ENCODE peak calls at places on chromosomes 3 and 15, in five cellular contexts. H, P, X, V and Z are unnamed samples.

GRCh38 chr3:82000773-82001172 is 239.3 kb upstream of the GBE1 start:
- DNase-seq in H (no peak), P (peak; percentile 42), V (no peak), X (no peak), Z (peak; percentile 15)

GRCh38 chr3:39990532-39990931 is 181.1 kb downstream of the MYRIP start:
- DNase-seq in X (no peak), V (peak; percentile 12), P (peak; percentile 60), H (peak; percentile 35), Z (peak; percentile 24)

GRCh38 chr15:74788716-74789151 is 6.9 kb downstream of the CSK start:
- DNase-seq in V (no peak), H (no peak), X (no peak), P (peak; percentile 97), Z (no peak)

GRCh38 chr15:34793901-34794300 is 1.4 kb downstream of the ACTC1 start:
- DNase-seq in X (no peak), P (no peak), H (no peak), V (no peak), Z (no peak)

GRCh38 chr15:90994059-90994416 is 297 bp downstream of the PRC1 start:
- DNase-seq in H (no peak), X (no peak), V (no peak), P (peak; percentile 27), Z (no peak)

GRCh38 chr3:152287898-152288576 is 19.3 kb downstream of the MBNL1 start:
- DNase-seq in H (no peak), V (no peak), P (no peak), X (no peak), Z (no peak)

GRCh38 chr3:176906046-176906905 is 291.0 kb downstream of the TBL1XR1 start:
- DNase-seq in P (no peak), V (no peak), X (peak; percentile 73), H (peak; percentile 59), Z (peak; percentile 96)

GRCh38 chr15:84727429-84727828 is 11.5 kb upstream of the SEC11A start:
- DNase-seq in V (no peak), X (no peak), P (no peak), H (no peak), Z (no peak)

DNA sequence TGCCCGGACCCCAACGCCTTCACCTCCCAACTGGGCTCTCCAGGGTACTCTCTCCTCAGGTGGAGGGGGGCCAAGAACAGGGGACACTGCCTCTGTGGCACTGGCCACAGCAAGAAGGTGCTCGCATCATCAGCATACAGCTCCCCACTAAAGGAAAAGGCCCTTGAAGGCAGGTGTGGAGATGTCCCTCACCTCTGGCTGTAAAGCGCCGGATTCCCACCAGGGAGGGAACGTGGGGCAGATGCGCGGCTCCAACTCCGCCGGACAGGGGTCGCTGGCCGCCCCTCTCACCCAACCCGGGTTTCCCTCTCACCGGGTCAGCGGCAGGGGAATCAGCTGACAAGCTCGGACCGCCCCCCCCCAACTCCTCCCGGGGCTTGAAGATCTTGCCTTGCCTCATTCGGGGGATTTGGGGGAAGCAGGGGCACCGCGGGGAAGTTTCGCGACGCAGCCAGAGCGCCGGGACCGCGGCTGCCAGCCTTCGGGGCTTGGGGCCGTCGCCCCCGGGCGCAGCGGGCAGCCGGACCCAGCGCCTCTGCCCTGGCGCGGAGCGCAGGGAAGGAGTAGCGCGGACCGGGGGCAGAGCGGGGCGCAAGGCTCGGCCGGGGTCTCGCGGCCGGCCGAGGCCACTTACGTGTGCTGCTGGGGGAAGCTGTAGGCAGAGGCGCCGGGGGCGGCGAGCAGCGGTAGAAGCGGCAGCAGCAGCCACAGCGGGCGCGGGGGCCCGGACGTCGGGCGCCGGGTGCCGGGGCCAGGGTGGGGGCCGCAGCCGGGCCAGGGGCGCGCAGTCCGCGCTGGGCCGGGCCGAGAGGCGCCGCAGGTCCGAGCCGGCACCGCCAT is 630 bp downstream of the CACNA2D2 start:
- DNase-seq in V (no peak), P (no peak), X (no peak), H (no peak), Z (no peak)
- TF ChIP-seq CTCF in V (no peak), P (no peak), X (no peak), H (no peak), Z (no peak)

GRCh38 chr3:100120022-100120421 is 5.7 kb upstream of the FILIP1L start:
- DNase-seq in V (no peak), P (no peak), X (no peak), H (no peak), Z (no peak)

GRCh38 chr3:100110101-100110500 is 4.2 kb downstream of the FILIP1L start:
- DNase-seq in P (no peak), X (no peak), H (no peak), V (no peak), Z (no peak)

GRCh38 chr3:100113728-100114412 is 431 bp downstream of the FILIP1L start:
- DNase-seq in V (no peak), H (no peak), P (no peak), X (no peak), Z (no peak)

GRCh38 chr3:100111728-100112127 is 2.6 kb downstream of the FILIP1L start:
- DNase-seq in P (no peak), X (no peak), V (no peak), H (no peak), Z (no peak)

GRCh38 chr3:100114413-100115030 is at the start of gene FILIP1L:
- DNase-seq in P (no peak), X (no peak), V (no peak), H (no peak), Z (no peak)
- TF ChIP-seq CTCF in P (no peak), X (no peak), V (no peak), H (no peak), Z (no peak)

GRCh38 chr3:75171632-75172230 is 492.4 kb upstream of the FRG2C start:
- DNase-seq in V (no peak), P (peak; percentile 10), H (no peak), X (no peak), Z (no peak)
- TF ChIP-seq CTCF in V (peak; percentile 45), P (peak; percentile 18), H (peak; percentile 26), X (peak; percentile 51), Z (peak; percentile 22)

GRCh38 chr15:63372018-63372705 is 9.5 kb downstream of the CA12 start:
- DNase-seq in V (no peak), X (peak; percentile 86), P (no peak), H (peak; percentile 97), Z (peak; percentile 85)
- TF ChIP-seq CTCF in V (no peak), X (no peak), P (no peak), H (no peak), Z (no peak)